ENCODE peak calls at places on chromosomes 4 and X, in four cellular contexts. P is sigmoid colon, I is SK-N-SH, R is suprapubic skin. Q is an unnamed sample. For H3K4me1, the result is how much of the 10 kb centered on the place peaks cover.

GRCh38 chr4:6605605-6606004 is 30.6 kb downstream of the MAN2B2 start:
- DNase-seq in I (no peak), P (no peak), R (no peak), Q (no peak)

GRCh38 chr4:159398236-159398638 is 295.4 kb downstream of the RAPGEF2 start:
- DNase-seq in P (no peak), I (no peak), R (no peak), Q (no peak)

GRCh38 chr4:21457086-21457840 is 491.3 kb downstream of the KCNIP4 start:
- DNase-seq in R (no peak), P (no peak), I (no peak), Q (no peak)

GRCh38 chr4:94304365-94304971 is 38.2 kb downstream of the HPGDS start:
- DNase-seq in I (peak), R (no peak), P (no peak), Q (no peak)

GRCh38 chrX:22135994-22136684 is 104.0 kb downstream of the PHEX start:
- DNase-seq in P (no peak), R (no peak), I (peak), Q (no peak)

GRCh38 chrX:152637649-152638442 is at the start of gene GABRQ:
- DNase-seq in R (no peak), P (no peak), I (peak), Q (no peak)

GRCh38 chr4:183118585-183118984 is 19.5 kb downstream of the WWC2 start:
- DNase-seq in R (no peak), I (no peak), P (no peak), Q (no peak)

GRCh38 chrX:3046253-3046909 is 5.1 kb downstream of the ARSF start:
- DNase-seq in I (no peak), P (no peak), R (no peak), Q (no peak)

GRCh38 chrX:118521435-118521834 is 25.8 kb downstream of the DOCK11 start:
- DNase-seq in R (no peak), P (no peak), I (no peak), Q (no peak)

GRCh38 chr4:128924951-128925350 is 115.5 kb downstream of the JADE1 start:
- DNase-seq in P (no peak), R (no peak), I (no peak), Q (no peak)

GRCh38 chrX:131617182-131617581 is 73.3 kb downstream of the OR13H1 start:
- DNase-seq in P (no peak), I (no peak), R (no peak), Q (no peak)

GRCh38 chrX:40040686-40041461 is 56.9 kb downstream of the BCOR start:
- DNase-seq in P (no peak), R (no peak), I (no peak), Q (no peak)

GRCh38 chr4:143337600-143338287 is 1.1 kb downstream of the GAB1 start:
- DNase-seq in P (peak), I (peak), R (no peak), Q (peak)

GRCh38 chr4:183729430-183730328 is 70.6 kb downstream of the TRAPPC11 start:
- DNase-seq in P (no peak), R (no peak), I (no peak), Q (no peak)

GRCh38 chr4:20176881-20177280 is 74.8 kb upstream of the SLIT2 start:
- DNase-seq in R (no peak), I (no peak), P (no peak), Q (no peak)

GRCh38 chrX:75273483-75273882 is 402 bp upstream of the UPRT start:
- DNase-seq in I (no peak), R (no peak), P (no peak), Q (no peak)

GRCh38 chrX:107204063-107204605 is 2.1 kb downstream of the NUP62CL start:
- DNase-seq in P (no peak), R (no peak), I (no peak), Q (no peak)

GRCh38 chrX:37378399-37378798 is 29.2 kb downstream of the PRRG1 start:
- DNase-seq in R (no peak), I (no peak), P (no peak), Q (no peak)

GRCh38 chr4:80071643-80072606 is 1.1 kb downstream of the ANTXR2 start:
- DNase-seq in R (peak), P (peak), I (no peak), Q (peak)

GRCh38 chr4:84913176-84913575 is 53.3 kb downstream of the WDFY3 start:
- DNase-seq in P (no peak), R (no peak), I (no peak), Q (no peak)

GRCh38 chrX:143701460-143701859 is 19.1 kb downstream of the SPANXN2 start:
- DNase-seq in P (no peak), R (no peak), I (no peak), Q (no peak)

GRCh38 chr4:41620594-41621256 is 82.8 kb downstream of the LIMCH1 start:
- DNase-seq in P (no peak), R (no peak), I (peak), Q (no peak)

GRCh38 chr4:103075894-103076776 is at the start of gene SLC9B2:
- DNase-seq in I (peak), P (peak), R (peak), Q (peak)

GRCh38 chr4:188647820-188648380 is 508.7 kb downstream of the TRIML1 start:
- DNase-seq in I (no peak), R (no peak), P (no peak), Q (no peak)

GRCh38 chr4:2858451-2859217 is 15.0 kb downstream of the ADD1 start:
- DNase-seq in I (no peak), P (no peak), R (no peak), Q (no peak)

GRCh38 chr4:123662827-123663226 is 266.2 kb downstream of the SPRY1 start:
- DNase-seq in P (no peak), R (no peak), I (no peak), Q (no peak)

GRCh38 chr4:146146918-146147317 is 28.6 kb upstream of the LSM6 start:
- DNase-seq in I (no peak), P (no peak), R (no peak), Q (no peak)

GRCh38 chr4:184587746-184588145 is 61.5 kb downstream of the CASP3 start:
- DNase-seq in P (no peak), R (no peak), I (no peak), Q (no peak)

GRCh38 chrX:47226071-47226470 is 6.7 kb upstream of the USP11 start:
- DNase-seq in R (peak), I (no peak), P (no peak), Q (peak)

DNA sequence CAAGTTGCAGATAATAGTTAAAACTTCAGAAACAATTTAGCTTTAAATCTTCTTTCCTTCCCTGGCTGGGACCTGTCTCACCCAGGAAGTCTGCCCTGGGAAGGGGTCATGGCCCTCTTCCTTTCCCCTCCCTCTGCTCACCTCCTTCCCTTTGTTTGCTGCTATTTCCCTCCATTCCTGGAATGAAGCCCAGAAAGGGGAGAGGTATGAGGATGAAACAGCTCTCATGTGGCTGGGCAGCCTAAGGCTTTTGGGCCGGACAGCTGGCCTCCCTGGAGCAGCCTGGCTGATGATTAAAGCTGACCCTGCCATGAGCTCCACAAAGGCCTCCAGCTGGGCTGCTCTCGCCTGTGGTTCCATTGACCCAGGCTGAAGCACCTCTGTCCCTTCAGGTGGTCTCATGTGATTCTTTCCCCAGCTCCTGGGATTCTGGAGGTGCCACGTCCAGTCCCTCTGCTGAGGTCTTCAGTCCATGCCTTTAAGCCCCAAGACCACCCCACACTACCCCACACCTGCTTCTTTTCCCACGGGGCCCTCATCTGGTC is 202.1 kb downstream of the PTTG2 start:
- DNase-seq in R (no peak), P (no peak), I (peak), Q (peak)
- TF ChIP-seq EP300 in R (no peak), P (no peak), I (no peak), Q (no peak)

DNA sequence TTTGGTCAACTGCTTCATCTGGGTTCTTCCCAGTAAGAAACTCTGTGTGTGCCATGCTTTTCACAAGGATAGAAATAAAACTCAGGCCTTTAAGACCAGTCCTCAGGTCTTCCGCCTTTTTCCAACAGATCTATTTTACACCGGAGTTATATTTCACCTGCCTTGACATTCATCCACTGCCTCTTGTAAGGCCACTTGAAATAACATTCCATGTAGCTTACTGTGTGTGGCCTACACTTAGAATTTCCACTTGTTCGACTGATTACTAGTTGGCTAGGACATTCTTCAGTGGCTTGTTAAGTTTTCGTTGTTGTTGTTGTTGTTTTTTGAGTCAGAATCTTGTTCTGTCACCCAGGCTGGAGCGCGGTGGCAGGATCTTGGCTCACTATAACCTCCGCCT is 92.8 kb upstream of the UNC5C start:
- DNase-seq in R (no peak), I (no peak), P (no peak), Q (no peak)
- H3K4me1 ChIP-seq in R (under half), I (under half), P (under half), Q (under half)

GRCh38 chr4:43251760-43252317 is 359.3 kb downstream of the GRXCR1 start:
- DNase-seq in R (no peak), I (no peak), P (no peak), Q (no peak)
- H3K4me3 ChIP-seq in R (no peak), I (no peak), P (no peak), Q (no peak)

DNA sequence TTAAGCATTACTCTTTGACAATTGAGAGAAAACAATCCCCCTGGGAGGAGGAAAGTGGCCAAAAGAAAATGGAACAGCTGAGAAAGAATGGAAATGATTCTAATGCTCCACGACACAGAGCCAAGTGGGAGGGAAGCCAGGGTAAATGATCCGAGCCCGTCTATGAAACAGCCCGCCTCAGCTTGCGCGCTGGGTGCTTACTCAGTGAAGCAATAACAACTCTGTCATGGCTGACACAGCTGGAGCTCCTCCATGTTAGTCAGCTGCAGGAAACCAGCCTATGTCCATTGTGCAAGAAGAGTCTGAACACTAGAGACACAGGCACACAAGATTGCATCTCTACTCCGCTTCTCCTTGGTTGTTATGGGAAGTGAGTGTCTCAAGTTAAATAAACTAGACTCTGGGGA is 19.3 kb downstream of the NOA1 start:
- DNase-seq in I (no peak), P (peak), R (peak), Q (peak)
- TF ChIP-seq EP300 in I (no peak), P (no peak), R (no peak), Q (no peak)

Q was measured in ovary.